ENCODE peak calls at places on chromosomes 2 and 18, in four cellular contexts. Q, G, X and E are unnamed samples.

GRCh38 chr18:45399643-45400042 is 215.6 kb upstream of the SLC14A2 start:
- DNase-seq in Q (no peak), G (no peak), X (no peak), E (no peak)

GRCh38 chr18:36594621-36595020 is 234.2 kb downstream of the TPGS2 start:
- DNase-seq in Q (no peak), X (no peak), G (no peak), E (no peak)

GRCh38 chr18:73990241-73990640 is 157.4 kb downstream of the FBXO15 start:
- DNase-seq in G (no peak), Q (no peak), X (no peak), E (no peak)

GRCh38 chr2:159053186-159054031 is 85.0 kb downstream of the TANC1 start:
- DNase-seq in G (no peak), Q (no peak), X (no peak), E (peak)

GRCh38 chr18:33761363-33761762 is 183.3 kb downstream of the ASXL3 start:
- DNase-seq in Q (no peak), X (no peak), G (no peak), E (peak)

GRCh38 chr18:23331091-23331920 is 121.8 kb upstream of the RIOK3 start:
- DNase-seq in G (no peak), Q (no peak), X (no peak), E (no peak)

GRCh38 chr2:48768669-48769068 is 13.1 kb upstream of the LHCGR start:
- DNase-seq in G (no peak), X (no peak), Q (no peak), E (peak)

GRCh38 chr2:155250800-155251199 is 552.3 kb downstream of the KCNJ3 start:
- DNase-seq in Q (peak), G (no peak), X (no peak), E (peak)

GRCh38 chr18:44680271-44681038 is at the start of gene SETBP1:
- DNase-seq in Q (no peak), G (peak), X (no peak), E (peak)

GRCh38 chr2:1600191-1601063 is 143.9 kb downstream of the PXDN start:
- DNase-seq in G (no peak), Q (no peak), X (no peak), E (no peak)

GRCh38 chr2:68589963-68590362 is 53.4 kb upstream of the PROKR1 start:
- DNase-seq in X (no peak), G (no peak), Q (no peak), E (no peak)

GRCh38 chr2:232280341-232280740 is 98.2 kb upstream of the ALPP start:
- DNase-seq in X (no peak), Q (no peak), G (no peak), E (no peak)

GRCh38 chr2:45170191-45170975 is 161.1 kb upstream of the SIX2 start:
- DNase-seq in X (no peak), Q (no peak), G (no peak), E (no peak)

GRCh38 chr2:10406016-10406415 is 42.1 kb downstream of the ODC1 start:
- DNase-seq in X (no peak), G (no peak), Q (no peak), E (no peak)

GRCh38 chr2:217632036-217632435 is 370.8 kb downstream of the TNS1 start:
- DNase-seq in G (no peak), Q (no peak), X (no peak), E (no peak)

GRCh38 chr2:65040414-65041261 is 15.6 kb upstream of the CEP68 start:
- DNase-seq in G (peak), X (no peak), Q (peak), E (peak)

GRCh38 chr18:9771261-9771976 is 63.3 kb downstream of the RAB31 start:
- DNase-seq in G (peak), X (no peak), Q (peak), E (peak)

GRCh38 chr18:7117390-7118355 is at the start of gene LAMA1:
- DNase-seq in X (no peak), G (no peak), Q (no peak), E (peak)

GRCh38 chr18:77133920-77134496 is 1.4 kb upstream of the MBP start:
- DNase-seq in X (no peak), Q (peak), G (no peak), E (peak)

GRCh38 chr2:165562235-165562634 is 92.7 kb downstream of the CSRNP3 start:
- DNase-seq in Q (no peak), G (no peak), X (no peak), E (no peak)

GRCh38 chr2:221097568-221097915 is 474.6 kb downstream of the EPHA4 start:
- DNase-seq in X (no peak), Q (no peak), G (no peak), E (no peak)

GRCh38 chr2:100632759-100633158 is 70.0 kb downstream of the PDCL3 start:
- DNase-seq in G (no peak), Q (no peak), X (no peak), E (no peak)

GRCh38 chr2:202786792-202787191 is 84.8 kb downstream of the ICA1L start:
- DNase-seq in Q (peak), X (no peak), G (no peak), E (no peak)

GRCh38 chr2:140882671-140883620 is 1247.9 kb downstream of the LRP1B start:
- DNase-seq in X (no peak), Q (no peak), G (no peak), E (no peak)

GRCh38 chr18:44537521-44537920 is 143.2 kb upstream of the SETBP1 start:
- DNase-seq in Q (no peak), G (no peak), X (no peak), E (peak)

GRCh38 chr2:65749549-65749948 is 317.1 kb upstream of the SPRED2 start:
- DNase-seq in G (no peak), Q (no peak), X (no peak), E (no peak)

GRCh38 chr2:112150851-112151250 is 12.7 kb downstream of the FBLN7 start:
- DNase-seq in X (no peak), Q (no peak), G (no peak), E (no peak)

GRCh38 chr18:58761241-58761969 is 90.1 kb downstream of the MALT1 start:
- DNase-seq in Q (no peak), X (peak), G (no peak), E (no peak)

GRCh38 chr2:196279496-196279895 is 108.1 kb upstream of the STK17B start:
- DNase-seq in Q (no peak), X (no peak), G (no peak), E (no peak)

GRCh38 chr2:11100130-11100529 is 55.1 kb upstream of the SLC66A3 start:
- DNase-seq in G (no peak), Q (no peak), X (no peak), E (no peak)

GRCh38 chr2:86068098-86069047 is 37.3 kb downstream of the POLR1A start:
- DNase-seq in Q (no peak), X (no peak), G (no peak), E (no peak)

GRCh38 chr18:79543861-79544385 is 135.7 kb upstream of the CTDP1 start:
- DNase-seq in G (no peak), Q (no peak), X (no peak), E (no peak)

GRCh38 chr2:203648273-203648672 is 58.2 kb upstream of the CD28 start:
- DNase-seq in G (no peak), Q (peak), X (no peak), E (no peak)

GRCh38 chr2:58757971-58758370 is 516.8 kb upstream of the FANCL start:
- DNase-seq in X (no peak), Q (no peak), G (peak), E (peak)

GRCh38 chr2:40859617-40860016 is 407.7 kb upstream of the SLC8A1 start:
- DNase-seq in G (no peak), X (no peak), Q (no peak), E (no peak)

GRCh38 chr2:7599462-7600258 is 682.4 kb downstream of the RNF144A start:
- DNase-seq in Q (no peak), X (no peak), G (no peak), E (peak)
- TF ChIP-seq SMC3 in Q (no peak), X (no peak), G (no peak), E (no peak)

DNA sequence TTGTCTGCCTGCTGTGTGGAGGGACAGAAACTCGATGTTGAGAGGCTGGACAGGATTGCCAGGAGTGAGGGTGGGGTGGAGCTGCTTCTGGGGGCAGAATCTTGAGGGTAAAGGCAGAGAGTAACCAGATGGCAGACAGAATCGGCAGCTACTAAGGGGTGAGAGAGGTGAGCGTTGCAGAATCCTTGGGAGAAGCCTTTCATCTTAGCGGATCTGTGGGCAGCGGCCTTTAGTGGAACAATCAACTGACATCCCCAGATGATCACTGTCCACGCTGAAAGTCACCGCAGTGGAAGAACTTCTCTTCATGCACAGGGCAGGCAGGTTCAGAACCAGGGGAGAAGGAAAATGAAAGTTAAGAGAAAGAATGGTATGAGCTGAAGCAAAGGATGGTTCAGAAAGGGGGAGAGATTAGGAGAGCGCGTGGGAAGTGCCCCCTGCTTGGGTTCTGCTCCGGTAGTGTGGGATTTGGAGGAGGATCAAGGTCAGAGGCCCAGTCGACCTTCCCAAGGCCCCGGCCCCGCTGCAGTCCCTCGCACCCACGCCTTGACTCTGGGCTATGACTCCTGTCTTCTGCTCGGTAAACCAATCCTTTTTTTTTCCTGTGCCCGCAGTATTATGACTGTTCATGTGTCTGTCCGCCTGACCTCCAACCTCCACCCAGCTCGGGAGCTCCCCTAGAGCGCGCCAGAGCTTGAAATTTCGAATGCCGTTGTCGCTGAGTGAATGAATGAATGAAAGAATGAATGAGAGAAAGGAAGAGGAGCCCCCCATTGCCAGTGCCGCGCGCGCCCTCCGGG is 583 bp downstream of the BOLA3 start:
- DNase-seq in G (no peak), X (no peak), Q (peak), E (no peak)
- TF ChIP-seq TAF1 in G (no peak), X (no peak), Q (no peak), E (no peak)

GRCh38 chr2:205568620-205569019 is 113.7 kb upstream of the NRP2 start:
- DNase-seq in G (no peak), Q (no peak), X (no peak), E (no peak)
- TF ChIP-seq ZBTB33 in G (no peak), Q (no peak), X (no peak), E (no peak)

DNA sequence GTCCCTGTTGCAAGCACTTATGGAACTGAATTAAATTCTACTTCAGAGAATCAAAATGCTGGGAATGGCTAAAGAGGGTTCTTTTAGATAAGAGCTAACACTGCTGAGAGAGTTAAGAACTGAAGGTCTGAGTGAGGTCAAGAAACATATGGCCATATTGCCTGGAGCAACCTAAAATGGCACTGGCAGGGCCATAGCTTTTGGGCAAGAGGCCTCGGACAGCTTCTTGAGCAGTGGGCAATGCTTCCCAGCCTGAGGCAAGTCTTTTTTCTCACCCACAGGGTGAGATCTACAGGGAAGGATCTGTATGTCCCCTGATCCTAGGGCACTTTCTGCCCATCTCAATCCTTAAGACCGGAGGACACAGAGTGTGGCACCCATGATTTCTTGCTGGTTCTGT is 244.6 kb upstream of the NT5C1B start:
- DNase-seq in Q (no peak), G (no peak), X (no peak), E (no peak)
- TF ChIP-seq SMC3 in Q (no peak), G (no peak), X (no peak), E (no peak)